ENCODE peak calls at places on chromosomes 1 and 21, in eight cellular contexts. One of them, this sample, is unnamed.

GRCh38 chr1:162019006-162019405 is 4.7 kb downstream of the OLFML2B start:
- DNase-seq in pancreas: no peak
- DNase-seq in dorsolateral prefrontal cortex: no peak
- DNase-seq in cardiac muscle cell: peak; percentile 83
- DNase-seq in tibial artery: no peak
- DNase-seq in IMR-90: peak; percentile 73
- DNase-seq in hepatocyte: no peak
- DNase-seq in astrocyte: peak; percentile 87
- DNase-seq in this sample: peak; percentile 94

GRCh38 chr1:15151377-15151806 is 2.2 kb upstream of the TMEM51 start:
- DNase-seq in hepatocyte: peak; percentile 48
- DNase-seq in pancreas: no peak
- DNase-seq in dorsolateral prefrontal cortex: no peak
- DNase-seq in IMR-90: no peak
- DNase-seq in astrocyte: no peak
- DNase-seq in cardiac muscle cell: no peak
- DNase-seq in tibial artery: no peak
- DNase-seq in this sample: no peak

GRCh38 chr1:193216920-193217319 is 30.5 kb upstream of the B3GALT2 start:
- DNase-seq in astrocyte: no peak
- DNase-seq in tibial artery: peak; percentile 40
- DNase-seq in cardiac muscle cell: no peak
- DNase-seq in hepatocyte: no peak
- DNase-seq in dorsolateral prefrontal cortex: no peak
- DNase-seq in pancreas: no peak
- DNase-seq in IMR-90: no peak
- DNase-seq in this sample: no peak

GRCh38 chr1:184972281-184973055 is 1.8 kb downstream of the NIBAN1 start:
- DNase-seq in IMR-90: peak; percentile 71
- DNase-seq in cardiac muscle cell: peak; percentile 43
- DNase-seq in dorsolateral prefrontal cortex: no peak
- DNase-seq in pancreas: no peak
- DNase-seq in tibial artery: no peak
- DNase-seq in hepatocyte: no peak
- DNase-seq in astrocyte: peak; percentile 51
- DNase-seq in this sample: peak; percentile 72

GRCh38 chr1:206754011-206754410 is 16.6 kb upstream of the IL19 start:
- DNase-seq in dorsolateral prefrontal cortex: no peak
- DNase-seq in IMR-90: peak; percentile 69
- DNase-seq in cardiac muscle cell: peak; percentile 68
- DNase-seq in tibial artery: no peak
- DNase-seq in hepatocyte: no peak
- DNase-seq in astrocyte: peak; percentile 70
- DNase-seq in pancreas: no peak
- DNase-seq in this sample: peak; percentile 60

GRCh38 chr1:155893389-155894142 is 17.6 kb downstream of the RIT1 start:
- DNase-seq in tibial artery: no peak
- DNase-seq in astrocyte: peak; percentile 85
- DNase-seq in dorsolateral prefrontal cortex: no peak
- DNase-seq in cardiac muscle cell: peak; percentile 81
- DNase-seq in hepatocyte: peak; percentile 52
- DNase-seq in IMR-90: peak; percentile 91
- DNase-seq in pancreas: no peak
- DNase-seq in this sample: peak; percentile 83

GRCh38 chr21:33433425-33434114 is 30.4 kb downstream of the IFNGR2 start:
- DNase-seq in pancreas: no peak
- DNase-seq in IMR-90: no peak
- DNase-seq in cardiac muscle cell: no peak
- DNase-seq in tibial artery: peak; percentile 48
- DNase-seq in astrocyte: no peak
- DNase-seq in dorsolateral prefrontal cortex: no peak
- DNase-seq in hepatocyte: no peak
- DNase-seq in this sample: no peak

GRCh38 chr1:13783551-13783950 is 83.6 kb downstream of the PRDM2 start:
- DNase-seq in tibial artery: no peak
- DNase-seq in pancreas: no peak
- DNase-seq in IMR-90: peak; percentile 47
- DNase-seq in dorsolateral prefrontal cortex: no peak
- DNase-seq in hepatocyte: no peak
- DNase-seq in astrocyte: peak; percentile 59
- DNase-seq in cardiac muscle cell: no peak
- DNase-seq in this sample: peak; percentile 36

GRCh38 chr1:227947425-227947677 is 381 bp downstream of the WNT9A start:
- DNase-seq in dorsolateral prefrontal cortex: no peak
- DNase-seq in IMR-90: no peak
- DNase-seq in hepatocyte: no peak
- DNase-seq in pancreas: peak; percentile 25
- DNase-seq in tibial artery: peak; percentile 56
- DNase-seq in cardiac muscle cell: no peak
- DNase-seq in astrocyte: no peak
- DNase-seq in this sample: no peak

GRCh38 chr1:160046494-160047115 is 14.8 kb upstream of the PIGM start:
- DNase-seq in tibial artery: peak; percentile 73
- DNase-seq in cardiac muscle cell: peak; percentile 62
- DNase-seq in IMR-90: peak; percentile 21
- DNase-seq in pancreas: peak; percentile 68
- DNase-seq in hepatocyte: peak; percentile 48
- DNase-seq in dorsolateral prefrontal cortex: peak; percentile 90
- DNase-seq in astrocyte: no peak
- DNase-seq in this sample: peak; percentile 58

GRCh38 chr1:225962440-225962975 is 21.5 kb upstream of the LEFTY2 start:
- DNase-seq in tibial artery: peak; percentile 59
- DNase-seq in pancreas: peak; percentile 47
- DNase-seq in IMR-90: no peak
- DNase-seq in hepatocyte: peak; percentile 61
- DNase-seq in dorsolateral prefrontal cortex: peak; percentile 48
- DNase-seq in cardiac muscle cell: peak; percentile 33
- DNase-seq in astrocyte: no peak
- DNase-seq in this sample: no peak

GRCh38 chr1:224564491-224565084 is 51.5 kb upstream of the CNIH3 start:
- DNase-seq in pancreas: no peak
- DNase-seq in cardiac muscle cell: no peak
- DNase-seq in IMR-90: no peak
- DNase-seq in astrocyte: no peak
- DNase-seq in tibial artery: no peak
- DNase-seq in hepatocyte: no peak
- DNase-seq in dorsolateral prefrontal cortex: no peak
- DNase-seq in this sample: no peak

GRCh38 chr1:43934986-43935324 is 1.4 kb downstream of the ARTN start:
- DNase-seq in cardiac muscle cell: no peak
- DNase-seq in tibial artery: no peak
- DNase-seq in pancreas: no peak
- DNase-seq in astrocyte: no peak
- DNase-seq in dorsolateral prefrontal cortex: no peak
- DNase-seq in hepatocyte: no peak
- DNase-seq in IMR-90: no peak
- DNase-seq in this sample: no peak
- H3K4me3 ChIP-seq in cardiac muscle cell: no peak overlapping the region
- H3K4me3 ChIP-seq in tibial artery: no peak overlapping the region
- H3K4me3 ChIP-seq in pancreas: no peak overlapping the region
- H3K4me3 ChIP-seq in astrocyte: no peak overlapping the region
- H3K4me3 ChIP-seq in dorsolateral prefrontal cortex: no peak overlapping the region
- H3K4me3 ChIP-seq in hepatocyte: no peak overlapping the region
- H3K4me3 ChIP-seq in IMR-90: no peak overlapping the region
- H3K4me3 ChIP-seq in this sample: no peak overlapping the region

DNA sequence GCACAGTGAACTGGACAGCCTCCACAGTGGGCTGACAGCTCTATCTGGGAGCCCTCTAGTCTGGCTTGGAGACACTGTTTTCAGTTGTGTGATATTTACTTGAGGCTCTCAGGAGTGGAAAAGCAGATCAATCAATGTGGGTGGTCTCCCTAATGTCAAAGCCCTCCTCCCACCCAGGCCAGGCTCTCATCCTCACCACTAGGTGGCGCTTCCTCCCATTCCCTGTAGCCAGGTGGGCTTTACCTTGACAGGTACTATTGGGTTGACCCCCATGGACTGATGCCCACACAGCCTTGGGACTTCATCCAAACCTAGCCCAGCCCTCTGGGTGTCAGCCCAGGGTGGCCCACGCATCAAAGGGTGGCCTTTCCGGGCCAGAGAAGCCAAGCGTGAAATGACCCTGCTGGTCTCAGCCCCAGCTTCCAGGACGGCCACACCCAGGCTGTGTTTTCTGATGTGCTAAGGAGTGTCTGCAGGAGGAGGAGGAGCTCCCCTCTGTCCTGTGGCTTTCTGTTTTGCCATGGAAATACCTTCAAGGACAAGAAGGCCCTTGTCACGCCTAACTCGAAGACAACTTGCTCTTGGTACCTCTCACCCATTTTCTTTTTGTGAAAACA is 54.0 kb downstream of the CLIC6 start:
- DNase-seq in astrocyte: no peak
- DNase-seq in dorsolateral prefrontal cortex: no peak
- DNase-seq in pancreas: no peak
- DNase-seq in IMR-90: no peak
- DNase-seq in hepatocyte: no peak
- DNase-seq in tibial artery: no peak
- DNase-seq in cardiac muscle cell: no peak
- DNase-seq in this sample: no peak
- TF ChIP-seq CTCF in astrocyte: peak; percentile 24
- TF ChIP-seq CTCF in dorsolateral prefrontal cortex: no peak
- TF ChIP-seq CTCF in pancreas: peak; percentile 15
- TF ChIP-seq CTCF in IMR-90: peak; percentile 22
- TF ChIP-seq CTCF in hepatocyte: peak; percentile 44
- TF ChIP-seq CTCF in tibial artery: peak; percentile 10
- TF ChIP-seq CTCF in cardiac muscle cell: peak; percentile 53
- TF ChIP-seq CTCF in this sample: peak; percentile 41

GRCh38 chr1:33070628-33071027 is 10.3 kb upstream of the AZIN2 start:
- DNase-seq in cardiac muscle cell: no peak
- DNase-seq in tibial artery: no peak
- DNase-seq in pancreas: no peak
- DNase-seq in dorsolateral prefrontal cortex: no peak
- DNase-seq in astrocyte: no peak
- DNase-seq in hepatocyte: no peak
- DNase-seq in IMR-90: no peak
- DNase-seq in this sample: no peak
- H3K4me3 ChIP-seq in cardiac muscle cell: no peak overlapping the region
- H3K4me3 ChIP-seq in tibial artery: no peak overlapping the region
- H3K4me3 ChIP-seq in pancreas: no peak overlapping the region
- H3K4me3 ChIP-seq in dorsolateral prefrontal cortex: no peak overlapping the region
- H3K4me3 ChIP-seq in astrocyte: no peak overlapping the region
- H3K4me3 ChIP-seq in hepatocyte: no peak overlapping the region
- H3K4me3 ChIP-seq in IMR-90: no peak overlapping the region
- H3K4me3 ChIP-seq in this sample: no peak overlapping the region

GRCh38 chr1:99952522-99952921 is 17.3 kb upstream of the SLC35A3 start:
- DNase-seq in cardiac muscle cell: no peak
- DNase-seq in astrocyte: no peak
- DNase-seq in IMR-90: no peak
- DNase-seq in dorsolateral prefrontal cortex: no peak
- DNase-seq in pancreas: no peak
- DNase-seq in tibial artery: no peak
- DNase-seq in hepatocyte: no peak
- DNase-seq in this sample: no peak

GRCh38 chr1:99955375-99955774 is 14.4 kb upstream of the SLC35A3 start:
- DNase-seq in cardiac muscle cell: no peak
- DNase-seq in hepatocyte: no peak
- DNase-seq in pancreas: no peak
- DNase-seq in tibial artery: no peak
- DNase-seq in astrocyte: no peak
- DNase-seq in dorsolateral prefrontal cortex: no peak
- DNase-seq in IMR-90: no peak
- DNase-seq in this sample: no peak

GRCh38 chr1:99957818-99958217 is 12.0 kb upstream of the SLC35A3 start:
- DNase-seq in astrocyte: no peak
- DNase-seq in dorsolateral prefrontal cortex: no peak
- DNase-seq in IMR-90: no peak
- DNase-seq in pancreas: no peak
- DNase-seq in tibial artery: no peak
- DNase-seq in hepatocyte: no peak
- DNase-seq in cardiac muscle cell: no peak
- DNase-seq in this sample: no peak

DNA sequence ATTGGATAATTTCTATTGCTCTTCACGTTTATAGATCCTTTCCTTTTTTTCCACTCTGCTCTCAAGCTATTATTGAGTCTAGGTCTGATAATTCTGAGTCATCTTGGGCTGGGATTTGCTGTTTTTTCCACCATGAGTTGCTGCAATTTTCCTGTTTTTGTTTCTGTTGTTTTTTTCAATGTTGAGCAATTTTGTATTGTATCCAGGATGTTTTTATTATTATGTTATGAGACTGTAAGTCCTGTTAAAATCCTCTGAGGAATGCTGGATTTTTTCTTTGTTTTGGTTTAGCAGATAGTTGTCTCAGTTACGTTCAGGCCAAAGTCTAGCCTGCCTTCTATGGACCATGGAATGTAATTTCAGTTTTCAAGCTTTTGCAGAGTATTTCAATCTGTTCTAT is 13.0 kb upstream of the SLC35A3 start:
- DNase-seq in hepatocyte: no peak
- DNase-seq in pancreas: no peak
- DNase-seq in dorsolateral prefrontal cortex: no peak
- DNase-seq in tibial artery: no peak
- DNase-seq in cardiac muscle cell: peak; percentile 65
- DNase-seq in IMR-90: peak; percentile 19
- DNase-seq in astrocyte: no peak
- DNase-seq in this sample: peak; percentile 48
- TF ChIP-seq CTCF in hepatocyte: peak; percentile 3
- TF ChIP-seq CTCF in pancreas: no peak
- TF ChIP-seq CTCF in dorsolateral prefrontal cortex: no peak
- TF ChIP-seq CTCF in tibial artery: no peak
- TF ChIP-seq CTCF in cardiac muscle cell: peak; percentile 17
- TF ChIP-seq CTCF in IMR-90: no peak
- TF ChIP-seq CTCF in astrocyte: no peak
- TF ChIP-seq CTCF in this sample: peak; percentile 31

DNA sequence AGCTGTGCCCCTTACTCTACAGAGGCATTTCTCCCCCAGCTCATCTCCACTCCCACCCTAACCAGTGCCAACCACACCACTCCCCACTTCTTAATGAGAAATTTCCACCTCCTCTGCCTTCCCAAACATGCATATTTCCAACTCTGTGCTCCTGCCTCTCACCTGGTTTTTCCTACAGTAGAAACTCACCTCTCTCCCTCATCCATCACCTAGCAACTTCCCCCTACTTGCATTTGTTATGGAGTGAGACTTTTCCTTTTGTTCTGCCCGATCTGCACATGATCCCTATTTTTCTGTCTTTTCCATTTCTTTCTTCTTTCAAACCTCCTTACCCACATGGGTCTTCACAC is 11.9 kb downstream of the RGS8 start:
- DNase-seq in tibial artery: no peak
- DNase-seq in cardiac muscle cell: no peak
- DNase-seq in astrocyte: no peak
- DNase-seq in hepatocyte: no peak
- DNase-seq in IMR-90: no peak
- DNase-seq in pancreas: no peak
- DNase-seq in dorsolateral prefrontal cortex: no peak
- DNase-seq in this sample: no peak
- H3K4me3 ChIP-seq in tibial artery: no peak overlapping the region
- H3K4me3 ChIP-seq in cardiac muscle cell: no peak overlapping the region
- H3K4me3 ChIP-seq in astrocyte: no peak overlapping the region
- H3K4me3 ChIP-seq in hepatocyte: no peak overlapping the region
- H3K4me3 ChIP-seq in IMR-90: no peak overlapping the region
- H3K4me3 ChIP-seq in pancreas: no peak overlapping the region
- H3K4me3 ChIP-seq in dorsolateral prefrontal cortex: no peak overlapping the region
- H3K4me3 ChIP-seq in this sample: no peak overlapping the region